ENCODE peak calls at places on chromosomes 1 and 21, in five cellular contexts. A is osteoblast, F is mammary epithelial cell, X is fibroblast of lung, M is PC-9. P is an unnamed sample.
A peak's percentile ranks its signal among the peaks of the same experiment; 100 is the strongest.

GRCh38 chr1:66533804-66534745 is at the start of gene SGIP1:
- DNase-seq in A (peak; percentile 83), M (no peak), X (peak; percentile 72), F (no peak), P (peak; percentile 90)

GRCh38 chr1:182657026-182657425 is 27.4 kb downstream of the RGS8 start:
- DNase-seq in F (no peak), X (no peak), M (no peak), A (no peak), P (no peak)

GRCh38 chr1:181806791-181807190 is 254.7 kb downstream of the ZNF648 start:
- DNase-seq in A (no peak), M (no peak), F (no peak), X (no peak), P (no peak)

GRCh38 chr1:201711101-201711597 is 117.8 kb upstream of the IPO9 start:
- DNase-seq in X (no peak), A (no peak), F (no peak), M (no peak), P (no peak)

GRCh38 chr1:182602945-182603645 is 1.1 kb downstream of the RGS16 start:
- DNase-seq in F (no peak), A (peak; percentile 87), M (no peak), X (no peak), P (no peak)

GRCh38 chr1:152112101-152112884 is 3.0 kb downstream of the TCHH start:
- DNase-seq in F (peak; percentile 31), A (no peak), M (no peak), X (peak; percentile 9), P (peak; percentile 59)

GRCh38 chr1:228083871-228084278 is 1.4 kb downstream of the ARF1 start:
- DNase-seq in X (peak; percentile 25), F (no peak), A (peak; percentile 84), M (no peak), P (no peak)

GRCh38 chr1:9442266-9442846 is 96.9 kb upstream of the SLC25A33 start:
- DNase-seq in A (no peak), F (peak; percentile 27), M (no peak), X (peak; percentile 29), P (no peak)

GRCh38 chr1:157138220-157139124 is at the start of gene ETV3:
- DNase-seq in M (peak; percentile 88), A (peak; percentile 96), X (peak; percentile 87), F (peak; percentile 95), P (peak; percentile 94)

GRCh38 chr1:29470087-29470787 is 233.9 kb downstream of the PTPRU start:
- DNase-seq in X (no peak), A (no peak), F (no peak), M (no peak), P (peak; percentile 24)

GRCh38 chr21:15797577-15798363 is 68.0 kb downstream of the USP25 start:
- DNase-seq in X (no peak), F (no peak), A (no peak), M (no peak), P (no peak)

GRCh38 chr1:89274431-89274857 is 1.8 kb upstream of the GBP5 start:
- DNase-seq in F (peak; percentile 79), M (peak; percentile 51), X (peak; percentile 12), A (no peak), P (no peak)

GRCh38 chr1:33618636-33619035 is 146.2 kb downstream of the ZSCAN20 start:
- DNase-seq in M (no peak), A (no peak), F (no peak), X (no peak), P (no peak)

GRCh38 chr1:40783001-40783905 is at the start of gene KCNQ4:
- DNase-seq in A (peak; percentile 90), M (no peak), X (peak; percentile 12), F (no peak), P (peak; percentile 73)

GRCh38 chr1:23757812-23758211 is 14.5 kb downstream of the ELOA start:
- DNase-seq in X (no peak), F (no peak), A (no peak), M (no peak), P (no peak)

GRCh38 chr1:47189844-47190562 is at the start of gene PDZK1IP1:
- DNase-seq in X (peak; percentile 50), A (peak; percentile 92), M (no peak), F (peak; percentile 83), P (peak; percentile 47)

GRCh38 chr1:3197781-3198316 is 128.8 kb downstream of the PRDM16 start:
- DNase-seq in A (no peak), F (no peak), X (no peak), M (no peak), P (no peak)

GRCh38 chr1:55081188-55081904 is 42.0 kb downstream of the PCSK9 start:
- DNase-seq in A (no peak), X (peak; percentile 59), M (peak; percentile 40), F (peak; percentile 54), P (no peak)

GRCh38 chr21:36330904-36331303 is 10.9 kb downstream of the MORC3 start:
- DNase-seq in X (peak; percentile 69), A (no peak), F (peak; percentile 36), M (peak; percentile 40), P (no peak)

GRCh38 chr1:66013371-66013770 is 220.7 kb downstream of the PDE4B start:
- DNase-seq in F (no peak), A (no peak), X (peak; percentile 2), M (no peak), P (no peak)

GRCh38 chr1:25621876-25622275 is 5.3 kb downstream of the MAN1C1 start:
- DNase-seq in F (no peak), A (no peak), M (no peak), X (no peak), P (no peak)

GRCh38 chr1:183069562-183070216 is 46.5 kb downstream of the LAMC1 start:
- DNase-seq in X (no peak), A (peak; percentile 52), M (peak; percentile 78), F (peak; percentile 73), P (no peak)

GRCh38 chr1:66437136-66437401 is 96.9 kb upstream of the SGIP1 start:
- DNase-seq in A (no peak), M (no peak), F (peak; percentile 12), X (no peak), P (no peak)

GRCh38 chr1:224786533-224787249 is 142.8 kb upstream of the DNAH14 start:
- DNase-seq in F (peak; percentile 61), A (no peak), M (no peak), X (no peak), P (no peak)

GRCh38 chr1:26122988-26123973 is 11.7 kb downstream of the PDIK1L start:
- DNase-seq in F (peak; percentile 85), A (peak; percentile 87), X (no peak), M (peak; percentile 68), P (no peak)

GRCh38 chr1:48870596-48870995 is 93.9 kb upstream of the BEND5 start:
- DNase-seq in F (no peak), A (no peak), M (no peak), X (no peak), P (no peak)

GRCh38 chr1:109636201-109636952 is 16.7 kb downstream of the AMPD2 start:
- DNase-seq in F (no peak), M (peak; percentile 63), X (peak; percentile 47), A (peak; percentile 93), P (peak; percentile 55)
- H3K27ac ChIP-seq in F (no peak overlapping the region), M (peak overlapping the region; percentile 52), X (no peak overlapping the region), A (peak overlapping the region; percentile 18), P (no peak overlapping the region)

GRCh38 chr1:170675825-170676224 is 11.9 kb downstream of the PRRX1 start:
- DNase-seq in X (no peak), A (no peak), M (no peak), F (no peak), P (no peak)
- H2AFZ ChIP-seq in X (no peak overlapping the region), A (no peak overlapping the region), M (no peak overlapping the region), F (no peak overlapping the region), P (no peak overlapping the region)

DNA sequence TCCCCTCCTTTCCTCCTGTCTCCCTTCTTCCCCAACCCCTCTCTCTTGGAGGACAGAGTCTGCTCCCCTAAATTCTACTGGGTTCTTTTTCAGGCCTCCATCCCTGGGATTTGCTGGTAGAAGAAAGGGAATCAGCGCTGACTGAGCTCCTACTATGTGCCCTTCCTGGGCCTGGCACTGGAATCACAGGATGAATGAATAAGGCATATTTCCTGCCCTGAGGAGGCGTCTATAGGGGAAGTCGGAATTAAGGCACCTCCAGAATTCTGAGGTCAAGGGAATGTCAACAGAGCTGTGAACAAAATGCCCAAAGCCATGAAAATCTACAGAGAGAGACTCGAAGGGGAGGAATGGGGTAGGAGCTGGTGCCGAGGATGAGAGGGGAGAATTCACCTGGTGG is 17.4 kb upstream of the BTG2 start:
- DNase-seq in F (no peak), X (no peak), M (no peak), A (no peak), P (no peak)
- H3K27ac ChIP-seq in F (no peak overlapping the region), X (no peak overlapping the region), M (no peak overlapping the region), A (no peak overlapping the region), P (no peak overlapping the region)

GRCh38 chr1:22447581-22448215 is 4.0 kb upstream of the ZBTB40 start:
- DNase-seq in M (no peak), A (peak; percentile 91), F (peak; percentile 57), X (peak; percentile 51), P (no peak)
- H2AFZ ChIP-seq in M (no peak overlapping the region), A (peak overlapping the region; percentile 84), F (no peak overlapping the region), X (no peak overlapping the region), P (no peak overlapping the region)

DNA sequence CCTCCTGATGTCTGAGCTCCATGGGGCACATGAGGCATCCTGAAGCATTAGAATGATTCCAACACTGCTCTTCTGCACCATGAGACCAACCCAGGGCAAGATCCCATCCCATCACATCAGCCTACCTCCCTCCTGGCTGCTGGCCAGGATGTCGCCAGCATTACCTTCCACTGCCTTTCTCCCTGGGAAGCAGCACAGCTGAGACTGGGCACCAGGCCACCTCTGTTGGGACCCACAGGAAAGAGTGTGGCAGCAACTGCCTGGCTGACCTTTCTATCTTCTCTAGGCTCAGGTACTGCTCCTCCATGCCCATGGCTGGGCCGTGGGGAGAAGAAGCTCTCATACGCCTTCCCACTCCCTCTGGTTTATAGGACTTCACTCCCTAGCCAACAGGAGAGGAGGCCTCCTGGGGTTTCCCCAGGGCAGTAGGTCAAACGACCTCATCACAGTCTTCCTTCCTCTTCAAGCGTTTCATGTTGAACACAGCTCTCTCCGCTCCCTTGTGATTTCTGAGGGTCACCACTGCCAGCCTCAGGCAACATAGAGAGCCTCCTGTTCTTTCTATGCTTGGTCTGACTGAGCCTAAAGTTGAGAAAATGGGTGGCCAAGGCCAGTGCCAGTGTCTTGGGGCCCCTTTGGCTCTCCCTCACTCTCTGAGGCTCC is 11.1 kb upstream of the RASSF5 start:
- DNase-seq in X (no peak), M (no peak), F (no peak), A (peak; percentile 27), P (no peak)
- H3K27ac ChIP-seq in X (no peak overlapping the region), M (no peak overlapping the region), F (no peak overlapping the region), A (no peak overlapping the region), P (no peak overlapping the region)